ENCODE peak calls at places on chromosomes 16 and 17, in four cellular contexts. L is CD4-positive, alpha-beta memory T cell; F is neuronal stem cell; V is tibial artery. A is an unnamed sample.

GRCh38 chr17:21573961-21574610 is 118.2 kb upstream of the KCNJ18 start:
- DNase-seq in L (peak; percentile 68), F (no peak), V (peak; percentile 49), A (peak; percentile 29)

GRCh38 chr16:19984136-19984535 is 89.6 kb downstream of the GPR139 start:
- DNase-seq in L (no peak), F (no peak), V (no peak), A (no peak)

GRCh38 chr17:74770498-74771318 is 5.4 kb downstream of the NAT9 start:
- DNase-seq in L (peak; percentile 79), F (no peak), V (no peak), A (no peak)

GRCh38 chr17:62780273-62780672 is 27.8 kb downstream of the MARCHF10 start:
- DNase-seq in L (no peak), F (no peak), V (no peak), A (no peak)

GRCh38 chr16:66408181-66409048 is 18.7 kb upstream of the BEAN1 start:
- DNase-seq in L (peak; percentile 55), F (no peak), V (no peak), A (no peak)

GRCh38 chr16:67260426-67261063 is 11.8 kb downstream of the SLC9A5 start:
- DNase-seq in L (no peak), F (no peak), V (peak; percentile 23), A (no peak)

GRCh38 chr17:50120475-50121253 is 9.3 kb downstream of the SAMD14 start:
- DNase-seq in L (no peak), F (no peak), V (no peak), A (no peak)

GRCh38 chr17:78112508-78113471 is 15.8 kb downstream of the TMC6 start:
- DNase-seq in L (peak; percentile 69), F (peak; percentile 65), V (peak; percentile 61), A (peak; percentile 68)

GRCh38 chr17:81870155-81870977 is 771 bp downstream of the ARHGDIA start:
- DNase-seq in L (peak; percentile 57), F (no peak), V (no peak), A (no peak)

GRCh38 chr16:51818342-51818944 is 667.4 kb upstream of the SALL1 start:
- DNase-seq in L (no peak), F (peak; percentile 52), V (no peak), A (peak; percentile 4)

GRCh38 chr16:58339452-58339938 is 44.7 kb upstream of the PRSS54 start:
- DNase-seq in L (no peak), F (no peak), V (no peak), A (no peak)

GRCh38 chr17:18000044-18000443 is 27.4 kb downstream of the DRC3 start:
- DNase-seq in L (no peak), F (no peak), V (no peak), A (no peak)

GRCh38 chr16:15604460-15605390 is 38.2 kb downstream of the MARF1 start:
- DNase-seq in L (no peak), F (no peak), V (no peak), A (no peak)

GRCh38 chr16:59373632-59374031 is 639.5 kb upstream of the GOT2 start:
- DNase-seq in L (no peak), F (no peak), V (no peak), A (no peak)

GRCh38 chr17:75125984-75126383 is 5.6 kb downstream of the NT5C start:
- DNase-seq in L (no peak), F (no peak), V (no peak), A (no peak)

GRCh38 chr17:41322264-41322902 is 6.9 kb upstream of the KRTAP17-1 start:
- DNase-seq in L (peak; percentile 63), F (peak; percentile 18), V (no peak), A (no peak)

GRCh38 chr17:62860962-62861873 is 53.1 kb upstream of the MARCHF10 start:
- DNase-seq in L (no peak), F (no peak), V (no peak), A (no peak)

GRCh38 chr17:68584904-68585303 is 16.3 kb downstream of the FAM20A start:
- DNase-seq in L (no peak), F (no peak), V (no peak), A (no peak)

GRCh38 chr17:3965123-3965800 is 1.0 kb upstream of the ATP2A3 start:
- DNase-seq in L (peak; percentile 61), F (peak; percentile 48), V (peak; percentile 66), A (no peak)

GRCh38 chr17:81251091-81251942 is 12.2 kb downstream of the NDUFAF8 start:
- DNase-seq in L (no peak), F (no peak), V (no peak), A (no peak)

GRCh38 chr16:87581867-87582220 is 20.5 kb upstream of the JPH3 start:
- DNase-seq in L (no peak), F (no peak), V (peak; percentile 95), A (no peak)

GRCh38 chr16:6482861-6483530 is 849.6 kb upstream of the RBFOX1 start:
- DNase-seq in L (no peak), F (no peak), V (no peak), A (peak; percentile 13)

GRCh38 chr16:67661864-67662652 is 1.3 kb downstream of the PARD6A start:
- DNase-seq in L (no peak), F (no peak), V (no peak), A (no peak)

GRCh38 chr16:31698901-31699300 is 171.2 kb downstream of the AHSP start:
- DNase-seq in L (no peak), F (no peak), V (no peak), A (no peak)

GRCh38 chr17:75345514-75346167 is 56.4 kb upstream of the SLC25A19 start:
- DNase-seq in L (peak; percentile 35), F (no peak), V (no peak), A (no peak)

GRCh38 chr17:78128616-78129384 is at the start of gene TMC6:
- DNase-seq in L (peak; percentile 81), F (peak; percentile 48), V (no peak), A (peak; percentile 55)

GRCh38 chr16:88630941-88631340 is 7.4 kb upstream of the IL17C start:
- DNase-seq in L (no peak), F (no peak), V (no peak), A (no peak)

GRCh38 chr16:46650224-46650623 is 29.0 kb upstream of the SHCBP1 start:
- DNase-seq in L (no peak), F (no peak), V (no peak), A (no peak)
- H3K27ac ChIP-seq in L (no peak overlapping the region), F (no peak overlapping the region), V (no peak overlapping the region), A (no peak overlapping the region)

DNA sequence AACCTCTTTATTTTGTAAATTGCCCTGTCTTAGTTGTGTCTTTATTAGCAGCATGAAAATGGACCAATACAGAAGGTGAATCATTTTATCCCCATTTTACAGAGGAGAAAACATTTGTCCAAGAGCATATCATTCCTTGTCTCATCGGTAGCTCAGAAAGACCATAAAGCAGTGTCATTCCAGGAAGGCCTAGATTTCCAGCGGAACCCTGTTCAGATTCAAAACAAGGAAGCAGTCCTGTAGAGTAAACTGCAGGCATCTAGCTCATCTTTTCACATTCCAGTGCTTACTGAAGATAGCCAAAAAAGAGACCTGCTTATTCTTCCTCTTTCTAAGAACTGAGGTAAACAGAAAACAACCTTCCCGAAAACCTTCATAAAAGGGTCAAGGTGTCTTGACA is 54.0 kb downstream of the PARN start:
- DNase-seq in L (no peak), F (no peak), V (no peak), A (no peak)
- H3K27ac ChIP-seq in L (no peak overlapping the region), F (no peak overlapping the region), V (no peak overlapping the region), A (no peak overlapping the region)

GRCh38 chr17:44012874-44013273 is 1.9 kb downstream of the TMEM101 start:
- DNase-seq in L (no peak), F (no peak), V (no peak), A (no peak)

GRCh38 chr17:44012391-44012790 is 2.4 kb downstream of the TMEM101 start:
- DNase-seq in L (no peak), F (no peak), V (no peak), A (no peak)

GRCh38 chr17:44008205-44008909 is 3.9 kb downstream of the NAGS start:
- DNase-seq in L (no peak), F (no peak), V (no peak), A (no peak)

GRCh38 chr17:44011876-44012275 is 2.9 kb downstream of the TMEM101 start:
- DNase-seq in L (no peak), F (no peak), V (no peak), A (no peak)

DNA sequence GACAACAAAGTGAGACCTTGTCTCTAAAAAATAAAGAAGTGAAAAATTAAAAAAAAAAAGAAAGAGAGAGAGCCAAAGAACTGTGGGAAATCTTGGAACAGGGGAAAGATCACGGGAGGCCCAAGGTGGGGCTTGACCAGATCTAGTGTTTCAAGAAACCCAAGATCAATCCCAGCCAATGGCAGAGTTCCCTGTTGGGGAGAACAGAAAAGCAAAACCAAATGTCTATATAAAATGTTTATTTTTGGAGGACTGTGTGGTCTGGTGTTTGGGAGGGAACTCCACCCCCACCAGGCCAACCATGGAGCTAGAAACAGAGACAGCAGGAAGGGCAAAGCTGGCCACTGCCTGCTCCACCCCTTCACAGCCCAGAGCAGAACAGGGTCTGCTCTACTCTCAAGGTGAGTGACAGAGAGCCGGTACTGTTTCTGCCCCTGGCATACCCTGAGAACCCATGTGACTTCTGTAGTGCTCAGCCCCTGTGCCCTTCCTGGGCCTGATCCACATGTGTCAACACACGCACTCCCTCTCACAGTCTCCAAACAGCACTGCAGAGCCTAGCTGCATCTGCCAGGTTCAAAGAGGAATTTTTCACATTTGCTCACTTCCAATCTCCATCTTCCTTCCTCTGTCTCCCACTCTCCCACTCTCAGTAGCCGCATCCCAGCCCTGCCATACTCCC is 3.7 kb downstream of the TMEM101 start:
- DNase-seq in L (no peak), F (no peak), V (no peak), A (no peak)
- H3K27ac ChIP-seq in L (no peak overlapping the region), F (no peak overlapping the region), V (no peak overlapping the region), A (no peak overlapping the region)

DNA sequence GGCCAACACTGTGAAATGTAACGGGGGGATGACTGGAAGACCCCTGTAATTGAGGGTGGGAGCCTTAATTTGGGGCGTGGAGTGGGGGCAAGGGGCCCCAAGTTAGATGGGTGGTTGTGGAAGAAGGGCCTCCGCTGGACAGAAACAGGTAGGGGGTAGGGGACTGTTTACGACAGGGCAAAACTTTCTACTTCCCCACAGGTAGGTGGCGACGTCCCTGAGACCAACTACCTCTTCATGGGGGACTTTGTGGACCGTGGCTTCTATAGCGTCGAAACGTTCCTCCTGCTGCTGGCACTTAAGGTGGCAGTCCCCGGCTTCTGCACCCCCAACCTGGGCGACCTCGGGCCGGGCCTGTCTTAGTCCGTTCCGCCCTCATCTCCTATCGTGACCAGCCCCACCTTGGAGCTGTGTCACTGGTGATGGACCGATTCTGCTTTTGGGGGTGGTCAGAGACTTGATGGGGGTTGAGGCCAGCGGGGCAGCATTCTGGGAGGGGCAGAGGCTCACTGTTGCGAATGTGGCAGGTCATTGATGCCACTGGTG is 6.8 kb downstream of the PPP4C start:
- DNase-seq in L (no peak), F (no peak), V (no peak), A (no peak)
- H3K27ac ChIP-seq in L (no peak overlapping the region), F (no peak overlapping the region), V (no peak overlapping the region), A (no peak overlapping the region)

GRCh38 chr17:15966183-15966878 is 21.4 kb downstream of the ADORA2B start:
- DNase-seq in L (no peak), F (peak; percentile 86), V (no peak), A (no peak)

GRCh38 chr17:15965510-15965909 is 20.6 kb downstream of the ADORA2B start:
- DNase-seq in L (no peak), F (no peak), V (no peak), A (no peak)

GRCh38 chr17:15969463-15969862 is 24.5 kb downstream of the ADORA2B start:
- DNase-seq in L (no peak), F (no peak), V (no peak), A (no peak)

GRCh38 chr17:15966879-15967248 is 21.9 kb downstream of the ADORA2B start:
- DNase-seq in L (no peak), F (no peak), V (no peak), A (no peak)

GRCh38 chr17:15967706-15968399 is 22.9 kb downstream of the ADORA2B start:
- DNase-seq in L (no peak), F (no peak), V (no peak), A (no peak)
- H3K27ac ChIP-seq in L (no peak overlapping the region), F (no peak overlapping the region), V (no peak overlapping the region), A (no peak overlapping the region)

A was measured in substantia nigra.